ENCODE peak calls at places on chromosomes 4 and X, in ten cellular contexts. H, V, Z, M, P, G, K, E, C and D are unnamed samples.

GRCh38 chr4:173642509-173642908 is 112.5 kb upstream of the HAND2 start:
- DNase-seq in P (no peak), C (no peak), M (no peak), Z (peak), V (no peak), H (no peak), G (no peak), K (no peak), E (no peak), D (no peak)

GRCh38 chr4:88761861-88762523 is 64.4 kb upstream of the NAP1L5 start:
- DNase-seq in M (no peak), Z (no peak), K (no peak), P (no peak), G (no peak), C (no peak), H (no peak), E (no peak), V (no peak), D (no peak)

GRCh38 chr4:108937066-108937465 is 174.2 kb upstream of the ETNPPL start:
- DNase-seq in V (no peak), K (no peak), P (no peak), Z (no peak), E (no peak), M (no peak), H (no peak), C (no peak), G (no peak), D (no peak)

GRCh38 chr4:184950926-184951325 is 67.4 kb upstream of the HELT start:
- DNase-seq in C (no peak), E (no peak), H (no peak), Z (no peak), M (no peak), P (no peak), V (no peak), G (no peak), K (peak), D (no peak)

GRCh38 chrX:19906293-19906692 is 18.9 kb upstream of the SH3KBP1 start:
- DNase-seq in G (no peak), K (no peak), E (no peak), C (no peak), H (no peak), Z (no peak), V (no peak), P (no peak), M (no peak), D (no peak)

GRCh38 chr4:10051536-10052135 is 30.3 kb upstream of the SLC2A9 start:
- DNase-seq in Z (no peak), G (no peak), M (no peak), V (no peak), P (no peak), C (no peak), H (no peak), E (no peak), K (no peak), D (no peak)

GRCh38 chr4:177791188-177791587 is 349.0 kb upstream of the AGA start:
- DNase-seq in K (no peak), G (no peak), E (no peak), P (no peak), Z (no peak), M (no peak), V (no peak), H (no peak), C (no peak), D (no peak)

GRCh38 chr4:158896459-158897238 is 127.8 kb downstream of the FNIP2 start:
- DNase-seq in G (peak), V (no peak), Z (no peak), H (no peak), C (no peak), K (no peak), P (no peak), E (no peak), M (no peak), D (no peak)

GRCh38 chr4:40940317-40940720 is 190.6 kb downstream of the NSUN7 start:
- DNase-seq in H (peak), G (peak), C (peak), Z (no peak), E (no peak), M (no peak), P (no peak), K (no peak), V (no peak), D (no peak)

GRCh38 chrX:112043997-112044396 is 38.6 kb downstream of the TRPC5 start:
- DNase-seq in M (no peak), E (no peak), K (no peak), C (no peak), H (no peak), V (no peak), P (no peak), G (peak), Z (peak), D (no peak)

GRCh38 chrX:112053169-112053568 is 29.4 kb downstream of the TRPC5 start:
- DNase-seq in P (no peak), V (no peak), G (no peak), M (no peak), Z (no peak), C (no peak), H (no peak), E (no peak), K (no peak), D (no peak)

GRCh38 chrX:112051546-112051945 is 31.0 kb downstream of the TRPC5 start:
- DNase-seq in G (no peak), E (no peak), C (no peak), Z (no peak), H (no peak), K (no peak), V (no peak), M (no peak), P (no peak), D (no peak)

GRCh38 chrX:112048707-112049106 is 33.9 kb downstream of the TRPC5 start:
- DNase-seq in M (no peak), H (no peak), P (no peak), C (no peak), V (no peak), G (no peak), E (no peak), K (no peak), Z (peak), D (no peak)
- TF ChIP-seq CTCF in M (no peak), H (no peak), P (no peak), C (no peak), V (no peak), G (no peak), E (no peak), K (no peak), Z (no peak), D (no peak)

GRCh38 chrX:21373637-21374162 is 518 bp upstream of the CNKSR2 start:
- DNase-seq in C (no peak), E (no peak), M (no peak), K (peak), G (no peak), Z (peak), P (peak), V (no peak), H (peak), D (no peak)

GRCh38 chrX:21374163-21374993 is at the start of gene CNKSR2:
- DNase-seq in G (peak), E (no peak), Z (peak), K (peak), C (no peak), M (peak), V (peak), H (peak), P (peak), D (peak)

GRCh38 chrX:21374994-21375794 is 976 bp downstream of the CNKSR2 start:
- DNase-seq in P (no peak), C (no peak), K (peak), M (peak), E (no peak), G (no peak), Z (peak), V (no peak), H (no peak), D (peak)

GRCh38 chrX:21376636-21377035 is 2.4 kb downstream of the CNKSR2 start:
- DNase-seq in Z (no peak), C (no peak), M (no peak), K (no peak), V (no peak), G (no peak), P (no peak), H (no peak), E (no peak), D (no peak)

GRCh38 chrX:21375795-21376069 is 1.5 kb downstream of the CNKSR2 start:
- DNase-seq in Z (peak), P (no peak), G (no peak), K (no peak), E (no peak), M (no peak), C (no peak), V (no peak), H (no peak), D (peak)
- TF ChIP-seq CTCF in Z (peak), P (no peak), G (no peak), K (no peak), E (no peak), M (peak), C (no peak), V (no peak), H (no peak), D (no peak)

GRCh38 chr4:93157984-93158383 is 670.6 kb upstream of the ATOH1 start:
- DNase-seq in P (no peak), Z (peak), C (no peak), E (no peak), G (no peak), K (no peak), H (no peak), V (no peak), M (no peak), D (no peak)
- TF ChIP-seq CTCF in P (peak), Z (peak), C (no peak), E (no peak), G (no peak), K (no peak), H (no peak), V (peak), M (peak), D (peak)

GRCh38 chr4:19119904-19120303 is 1098.3 kb upstream of the LCORL start:
- DNase-seq in G (no peak), K (no peak), E (no peak), Z (no peak), H (no peak), M (no peak), P (no peak), C (no peak), V (no peak), D (no peak)
- TF ChIP-seq CTCF in G (no peak), K (no peak), E (no peak), Z (no peak), H (no peak), M (no peak), P (no peak), C (no peak), V (no peak), D (no peak)

DNA sequence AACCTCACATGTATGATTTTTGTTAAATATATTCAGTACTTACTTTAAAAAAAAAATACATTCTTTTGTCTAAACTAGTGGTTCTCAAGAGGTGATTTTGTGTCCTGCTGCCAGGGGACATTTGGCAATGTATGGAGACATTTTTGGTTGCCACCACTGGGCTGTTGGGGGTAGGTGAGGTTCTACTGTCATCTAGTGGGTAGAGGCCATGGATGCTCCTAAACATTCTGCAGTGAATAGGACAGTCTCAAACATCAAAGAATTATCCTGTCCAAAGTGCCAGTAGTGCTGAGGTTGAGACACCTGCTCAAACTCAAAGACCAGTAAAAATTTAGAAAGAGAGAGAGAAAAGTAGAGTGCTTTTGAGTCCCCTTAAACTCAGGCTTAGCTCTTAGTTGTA is 32.9 kb upstream of the PGM2 start:
- DNase-seq in E (peak), G (peak), K (no peak), M (no peak), P (no peak), H (no peak), C (no peak), Z (peak), V (no peak), D (no peak)
- TF ChIP-seq CTCF in E (peak), G (peak), K (peak), M (peak), P (peak), H (peak), C (peak), Z (peak), V (peak), D (peak)

GRCh38 chr4:168773388-168774195 is 236.5 kb downstream of the CBR4 start:
- DNase-seq in E (no peak), C (no peak), P (no peak), H (peak), V (no peak), M (no peak), Z (no peak), K (no peak), G (no peak), D (no peak)

GRCh38 chr4:168781884-168782283 is 228.2 kb downstream of the CBR4 start:
- DNase-seq in P (no peak), C (no peak), E (no peak), H (no peak), Z (no peak), M (no peak), K (no peak), V (no peak), G (no peak), D (no peak)

GRCh38 chr4:168776382-168776781 is 233.7 kb downstream of the CBR4 start:
- DNase-seq in K (no peak), M (no peak), P (no peak), V (no peak), Z (no peak), H (no peak), G (no peak), C (no peak), E (no peak), D (no peak)

GRCh38 chr4:168781341-168781740 is 228.7 kb downstream of the CBR4 start:
- DNase-seq in C (peak), E (no peak), M (no peak), K (no peak), Z (no peak), G (no peak), H (no peak), V (no peak), P (no peak), D (no peak)

GRCh38 chr4:168777277-168777965 is 232.6 kb downstream of the CBR4 start:
- DNase-seq in V (no peak), E (no peak), Z (no peak), G (no peak), K (no peak), P (no peak), H (no peak), C (no peak), M (no peak), D (no peak)
- TF ChIP-seq CTCF in V (no peak), E (no peak), Z (no peak), G (no peak), K (no peak), P (no peak), H (no peak), C (no peak), M (no peak), D (no peak)

GRCh38 chrX:153953892-153954617 is 9.6 kb upstream of the RENBP start:
- DNase-seq in G (no peak), E (no peak), M (no peak), H (no peak), V (no peak), K (no peak), Z (no peak), C (no peak), P (no peak), D (no peak)
- TF ChIP-seq CTCF in G (no peak), E (no peak), M (no peak), H (no peak), V (no peak), K (no peak), Z (no peak), C (no peak), P (no peak), D (no peak)

DNA sequence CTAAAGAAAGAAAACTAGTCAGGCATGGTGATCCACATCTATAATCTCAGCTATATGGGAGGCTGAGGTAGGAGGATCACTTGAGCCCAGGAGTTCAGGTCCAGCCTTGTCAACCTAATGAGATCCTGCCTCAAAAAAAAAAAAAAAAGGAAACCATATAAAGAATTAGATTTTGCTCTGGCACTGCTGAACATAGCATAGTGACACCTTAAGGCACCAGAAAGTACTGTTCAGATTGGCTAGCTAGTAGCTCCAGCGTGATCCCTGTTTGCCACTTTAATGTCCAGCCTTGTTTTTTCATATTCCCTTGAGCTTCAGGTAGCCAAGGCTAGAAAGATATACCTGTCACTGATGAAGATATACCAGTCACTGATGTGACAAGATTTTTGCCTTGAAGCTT is 34.1 kb downstream of the EXOC1 start:
- DNase-seq in P (no peak), C (no peak), M (no peak), Z (peak), K (no peak), E (no peak), G (no peak), H (no peak), V (no peak), D (no peak)
- TF ChIP-seq CTCF in P (no peak), C (no peak), M (no peak), Z (peak), K (no peak), E (no peak), G (no peak), H (no peak), V (no peak), D (no peak)

DNA sequence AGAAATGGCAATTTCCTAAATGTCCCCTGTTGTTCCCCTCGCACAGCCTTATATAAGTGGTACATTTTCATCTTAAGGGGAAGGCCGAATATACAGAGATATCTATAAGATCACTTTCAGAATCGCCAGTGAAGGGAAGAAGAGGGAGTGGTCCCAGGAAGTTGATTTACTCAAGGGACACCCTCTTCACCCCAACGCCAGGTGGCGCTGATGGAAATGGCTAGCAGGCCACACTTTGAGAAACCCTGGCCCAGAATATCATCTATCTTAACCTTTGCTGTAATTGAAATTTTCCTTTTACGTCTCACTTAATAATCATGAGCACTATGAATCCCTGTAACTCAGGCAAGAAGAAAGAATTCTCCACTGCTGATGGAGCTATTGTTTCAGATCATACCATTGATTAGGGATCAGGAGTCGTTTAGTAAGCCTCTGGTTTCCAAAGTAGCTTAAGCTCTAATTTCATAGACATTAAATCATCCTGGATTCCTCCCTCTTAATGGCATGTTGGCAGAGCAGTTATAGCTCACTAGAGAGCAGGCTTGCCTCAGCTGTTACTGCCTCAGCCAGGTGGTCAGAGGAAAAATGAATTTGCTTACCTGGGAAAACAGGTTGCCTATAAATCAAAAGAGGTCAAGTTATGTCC is 941.3 kb upstream of the TENM3 start:
- DNase-seq in H (peak), Z (peak), C (no peak), V (no peak), E (no peak), G (peak), P (peak), M (no peak), K (peak), D (no peak)
- TF ChIP-seq CTCF in H (peak), Z (peak), C (no peak), V (peak), E (no peak), G (peak), P (peak), M (peak), K (peak), D (peak)